ENCODE peak calls at places on chromosomes 1 and 21, in six cellular contexts. A, P, M, R, B and T are unnamed samples. For H3K4me1, the result is how much of the 10 kb centered on the place peaks cover.

GRCh38 chr21:37580690-37581089 is 214.1 kb downstream of the DYRK1A start:
- DNase-seq in P (no peak), B (no peak), R (no peak), M (no peak), A (no peak), T (no peak)

GRCh38 chr1:30040081-30041019 is 683.0 kb downstream of the MATN1 start:
- DNase-seq in A (no peak), P (no peak), M (no peak), R (no peak), B (no peak), T (no peak)

GRCh38 chr21:44089001-44089911 is 17.9 kb upstream of the PWP2 start:
- DNase-seq in A (no peak), R (peak), P (no peak), M (no peak), B (no peak), T (peak)

GRCh38 chr1:7248828-7249227 is 463.6 kb downstream of the CAMTA1 start:
- DNase-seq in B (no peak), M (no peak), P (no peak), A (no peak), R (no peak), T (no peak)

GRCh38 chr1:13830616-13831280 is 130.8 kb downstream of the PRDM2 start:
- DNase-seq in P (peak), R (no peak), M (no peak), A (no peak), B (no peak), T (no peak)

GRCh38 chr1:53685272-53686051 is 53.5 kb downstream of the GLIS1 start:
- DNase-seq in M (peak), A (no peak), B (peak), R (no peak), P (no peak), T (no peak)

GRCh38 chr1:54800899-54801759 is at the start of gene TTC22:
- DNase-seq in B (peak), P (no peak), M (peak), A (peak), R (peak), T (peak)

GRCh38 chr1:54095543-54096286 is 42.3 kb downstream of the TCEANC2 start:
- DNase-seq in M (no peak), B (peak), P (no peak), A (no peak), R (no peak), T (no peak)

GRCh38 chr1:3668585-3669300 is 16.4 kb downstream of the TP73 start:
- DNase-seq in R (no peak), M (no peak), B (peak), A (no peak), P (peak), T (no peak)

GRCh38 chr1:8797230-8797629 is 20.2 kb downstream of the RERE start:
- DNase-seq in R (no peak), B (no peak), A (no peak), P (no peak), M (no peak), T (no peak)

GRCh38 chr1:82139751-82140468 is 339.2 kb downstream of the ADGRL2 start:
- DNase-seq in R (no peak), M (no peak), A (no peak), B (no peak), P (no peak), T (no peak)

GRCh38 chr1:2335721-2336475 is 55.5 kb downstream of the MORN1 start:
- DNase-seq in R (no peak), P (no peak), M (no peak), B (no peak), A (no peak), T (no peak)

GRCh38 chr1:9399510-9400424 is 107.1 kb downstream of the SPSB1 start:
- DNase-seq in R (no peak), P (peak), M (no peak), B (no peak), A (no peak), T (no peak)

GRCh38 chr1:151443846-151444790 is 15.2 kb downstream of the POGZ start:
- DNase-seq in P (no peak), M (peak), R (peak), B (peak), A (peak), T (peak)

GRCh38 chr1:180927348-180927747 is 14.7 kb downstream of the KIAA1614 start:
- DNase-seq in R (no peak), M (no peak), P (no peak), B (no peak), A (no peak), T (no peak)

GRCh38 chr1:223873044-223873443 is 27.3 kb upstream of the TP53BP2 start:
- DNase-seq in M (no peak), B (no peak), P (no peak), R (no peak), A (no peak), T (no peak)

GRCh38 chr1:77469311-77469710 is 187.5 kb downstream of the AK5 start:
- DNase-seq in A (no peak), B (no peak), M (no peak), R (no peak), P (no peak), T (no peak)

GRCh38 chr1:68409426-68409825 is 40.3 kb downstream of the RPE65 start:
- DNase-seq in P (no peak), B (no peak), M (no peak), A (no peak), R (no peak), T (no peak)

GRCh38 chr1:225597926-225598575 is 54.9 kb downstream of the ENAH start:
- DNase-seq in P (no peak), R (no peak), A (no peak), M (no peak), B (no peak), T (no peak)

GRCh38 chr1:78370356-78370755 is 120.4 kb upstream of the PTGFR start:
- DNase-seq in R (no peak), A (no peak), P (no peak), M (no peak), B (no peak), T (no peak)

GRCh38 chr1:184051138-184051484 is 419 bp upstream of the TSEN15 start:
- DNase-seq in B (no peak), P (no peak), R (no peak), M (no peak), A (no peak), T (no peak)

GRCh38 chr1:104082221-104082620 is 332.5 kb downstream of the AMY1C start:
- DNase-seq in B (peak), R (no peak), A (no peak), P (no peak), M (no peak), T (no peak)

GRCh38 chr1:42014823-42015222 is 96.1 kb upstream of the HIVEP3 start:
- DNase-seq in M (no peak), R (no peak), B (no peak), P (no peak), A (no peak), T (no peak)

GRCh38 chr1:3431686-3432085 is 22.8 kb upstream of the ARHGEF16 start:
- DNase-seq in R (no peak), B (no peak), P (peak), M (no peak), A (no peak), T (no peak)

GRCh38 chr1:232177438-232177837 is 452.5 kb downstream of the SIPA1L2 start:
- DNase-seq in A (no peak), P (no peak), B (no peak), M (no peak), R (no peak), T (no peak)

GRCh38 chr21:26227146-26227545 is 56.6 kb upstream of the APP start:
- DNase-seq in R (no peak), P (no peak), B (no peak), A (no peak), M (no peak), T (no peak)

GRCh38 chr1:210645582-210646257 is 317.0 kb downstream of the HHAT start:
- DNase-seq in M (peak), B (no peak), R (no peak), A (no peak), P (no peak), T (no peak)

GRCh38 chr1:28505406-28506187 is at the start of gene RCC1:
- DNase-seq in R (peak), P (peak), M (peak), A (peak), B (peak), T (peak)

GRCh38 chr1:155170806-155171205 is 2.3 kb downstream of the KRTCAP2 start:
- DNase-seq in M (no peak), R (no peak), B (no peak), P (no peak), A (no peak), T (no peak)

GRCh38 chr1:29052100-29052499 is 71.6 kb downstream of the TMEM200B start:
- DNase-seq in A (no peak), P (no peak), R (no peak), B (no peak), M (no peak), T (no peak)

GRCh38 chr1:119940697-119941096 is 44.4 kb upstream of the ADAM30 start:
- DNase-seq in B (no peak), P (no peak), A (no peak), R (no peak), M (no peak), T (no peak)

GRCh38 chr21:28473530-28474225 is 519.0 kb downstream of the LTN1 start:
- DNase-seq in M (no peak), B (no peak), R (no peak), P (no peak), A (no peak), T (no peak)

GRCh38 chr1:9720785-9721605 is 69.5 kb downstream of the PIK3CD start:
- DNase-seq in M (no peak), B (no peak), R (no peak), P (no peak), A (no peak), T (no peak)

GRCh38 chr1:155134858-155135415 is 715 bp upstream of the SLC50A1 start:
- DNase-seq in P (peak), B (peak), A (peak), M (peak), R (peak), T (no peak)

GRCh38 chr21:33069994-33070811 is at the start of gene OLIG1:
- DNase-seq in B (peak), A (no peak), R (no peak), M (peak), P (peak), T (no peak)

GRCh38 chr1:192399161-192399560 is 82.4 kb downstream of the RGS21 start:
- DNase-seq in P (no peak), R (no peak), B (peak), M (no peak), A (no peak), T (no peak)

GRCh38 chr1:206736878-206737728 is 33.5 kb upstream of the IL19 start:
- DNase-seq in P (no peak), M (no peak), R (peak), A (no peak), B (no peak), T (peak)
- H3K4me1 ChIP-seq in P (half or more), M (under half), R (under half), A (under half), B (under half), T (half or more)

GRCh38 chr1:220043646-220044045 is 2.7 kb downstream of the EPRS1 start:
- DNase-seq in P (no peak), B (no peak), R (no peak), A (no peak), M (no peak), T (no peak)
- H3K4me3 ChIP-seq in P (no peak), B (no peak), R (no peak), A (no peak), M (no peak), T (no peak)

DNA sequence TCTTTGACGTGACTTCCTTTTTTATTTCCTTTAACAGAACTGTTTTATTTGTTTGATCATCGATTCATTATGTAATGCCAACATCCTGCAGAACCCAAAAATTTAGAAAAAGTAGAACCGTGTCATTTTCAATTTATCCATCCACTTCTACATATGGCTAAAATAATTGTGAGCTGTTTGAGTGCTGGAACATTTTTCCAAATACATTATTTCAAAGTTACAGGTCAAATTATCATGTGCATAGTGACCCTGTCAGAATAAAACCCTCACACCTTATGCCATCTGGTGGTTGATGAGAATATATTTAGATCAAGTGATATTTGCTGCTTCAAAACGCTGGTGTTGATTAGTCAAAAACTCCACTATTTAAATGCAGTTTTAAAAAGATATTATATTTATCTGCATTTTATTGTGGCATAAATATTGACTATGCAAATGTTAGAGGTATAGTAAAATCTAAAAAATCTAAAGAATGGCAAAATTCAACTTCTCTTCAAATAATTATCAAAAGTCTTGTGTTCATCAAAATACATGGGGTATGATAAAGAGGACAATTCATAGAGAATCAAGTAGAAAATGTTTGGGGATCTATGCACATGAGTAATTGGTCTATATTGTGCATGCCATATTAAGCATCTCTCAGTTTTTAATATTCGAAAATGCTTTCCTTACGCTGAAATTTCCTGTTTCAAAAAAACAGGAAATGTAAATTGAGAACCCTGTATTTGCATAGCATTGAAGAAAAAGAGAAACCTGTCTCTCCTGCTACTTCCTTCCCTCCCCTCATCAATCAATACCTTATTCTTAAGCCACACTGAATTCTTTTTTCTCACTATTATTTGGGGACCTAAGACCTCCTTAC is 39.7 kb downstream of the UBE2U start:
- DNase-seq in P (no peak), B (peak), R (no peak), A (no peak), M (peak), T (peak)
- H3K27ac ChIP-seq in P (no peak), B (no peak), R (no peak), A (no peak), M (no peak), T (no peak)

DNA sequence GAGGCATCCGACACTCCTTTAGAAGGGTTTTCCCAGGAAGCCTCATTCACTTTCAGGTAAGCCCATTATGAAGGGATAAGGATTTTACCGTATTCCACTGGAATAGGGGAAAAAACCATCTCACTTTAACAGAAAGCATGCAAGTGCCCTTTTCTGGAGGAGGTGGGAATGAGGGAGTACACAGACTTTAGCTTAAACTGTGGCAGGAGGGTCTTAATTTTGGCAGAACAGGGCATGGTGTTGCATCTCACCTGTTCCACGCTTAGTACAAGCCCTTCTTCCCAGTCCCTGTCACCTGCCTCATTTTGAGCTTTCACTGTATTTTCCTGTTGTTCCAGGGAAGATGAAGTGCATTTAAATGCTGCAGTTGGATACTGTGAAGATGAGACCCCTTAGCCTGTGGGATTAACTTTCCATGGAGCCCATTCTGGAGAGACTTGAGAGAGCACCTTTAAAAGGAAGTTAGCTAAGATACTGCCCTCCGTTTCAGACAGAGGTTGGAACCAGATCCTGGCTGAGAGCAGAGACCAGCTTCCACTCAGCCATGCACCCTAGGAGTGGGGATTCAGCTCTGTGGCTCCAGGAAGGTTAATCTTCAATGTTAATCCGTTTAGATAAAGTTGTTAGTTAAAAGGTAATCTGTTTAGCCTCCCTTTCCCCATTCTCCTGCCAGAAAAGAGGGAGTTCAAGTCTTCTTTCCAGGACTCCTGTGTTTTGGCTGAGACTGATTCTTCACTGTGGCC is 42.6 kb downstream of the PBX1 start:
- DNase-seq in A (no peak), M (no peak), B (peak), P (no peak), R (no peak), T (no peak)
- H3K4me1 ChIP-seq in A (under half), M (half or more), B (under half), P (under half), R (under half), T (under half)